ENCODE peak calls at places on chromosomes 1 and 21, in four cellular contexts. L is K562, H is HL-60, X is GM12878. G is an unnamed sample.

GRCh38 chr1:22334860-22335550 is 116.6 kb upstream of the ZBTB40 start:
- DNase-seq in X (no peak), H (no peak), L (no peak), G (no peak)

GRCh38 chr1:201724760-201725105 is 104.2 kb upstream of the IPO9 start:
- DNase-seq in X (no peak), L (no peak), H (no peak), G (no peak)

GRCh38 chr1:172993640-172994039 is 57.1 kb downstream of the TNFSF18 start:
- DNase-seq in H (no peak), X (no peak), L (no peak), G (no peak)

GRCh38 chr1:189269011-189269410 is 1208.7 kb downstream of the BRINP3 start:
- DNase-seq in X (no peak), L (peak; percentile 10), H (no peak), G (no peak)

GRCh38 chr1:112515311-112516009 is 6.7 kb downstream of the WNT2B start:
- DNase-seq in X (no peak), H (no peak), L (no peak), G (no peak)

GRCh38 chr1:245754463-245754961 is 599.7 kb downstream of the KIF26B start:
- DNase-seq in H (peak; percentile 33), L (no peak), X (no peak), G (no peak)

GRCh38 chr1:233656032-233656620 is 42.2 kb downstream of the KCNK1 start:
- DNase-seq in X (no peak), H (no peak), L (no peak), G (no peak)

GRCh38 chr1:23591460-23592208 is 32.3 kb upstream of the ID3 start:
- DNase-seq in L (peak; percentile 35), X (no peak), H (no peak), G (no peak)

GRCh38 chr21:32726742-32727477 is 903 bp downstream of the SYNJ1 start:
- DNase-seq in X (no peak), H (peak; percentile 58), L (peak; percentile 77), G (peak; percentile 14)

GRCh38 chr1:227396539-227397355 is 78.5 kb upstream of the CDC42BPA start:
- DNase-seq in L (peak; percentile 87), H (no peak), X (no peak), G (no peak)

GRCh38 chr1:113534130-113534817 is 144.0 kb downstream of the MAGI3 start:
- DNase-seq in L (no peak), X (no peak), H (no peak), G (no peak)

GRCh38 chr1:225242611-225243010 is 185.2 kb downstream of the LBR start:
- DNase-seq in L (no peak), H (no peak), X (no peak), G (no peak)

GRCh38 chr1:151277249-151277648 is 4.8 kb upstream of the ZNF687 start:
- DNase-seq in X (peak; percentile 51), L (no peak), H (peak; percentile 75), G (no peak)

GRCh38 chr1:28551381-28551780 is 1.5 kb upstream of the TRNAU1AP start:
- DNase-seq in X (no peak), L (no peak), H (no peak), G (no peak)

GRCh38 chr21:32359719-32360260 is 33.0 kb downstream of the URB1 start:
- DNase-seq in X (no peak), H (peak; percentile 11), L (no peak), G (no peak)

DNA sequence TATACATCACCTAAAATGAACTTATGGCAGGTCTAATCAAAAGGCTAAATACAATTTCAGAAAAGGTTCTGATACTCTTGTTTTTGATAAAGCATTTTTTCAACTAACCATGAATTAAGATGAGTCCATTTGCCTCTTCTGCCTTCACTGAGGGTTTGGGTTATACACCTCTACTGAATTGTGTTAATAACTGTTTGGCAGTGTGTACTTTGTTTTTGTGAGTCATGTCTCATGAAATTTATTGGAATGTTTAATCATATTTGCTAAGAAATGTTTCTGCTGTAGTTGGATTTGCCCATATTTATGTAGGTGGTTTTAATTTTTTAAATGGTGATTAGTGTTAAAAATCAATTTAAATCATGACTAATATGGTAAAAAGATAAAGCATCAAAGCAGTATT is 190.5 kb downstream of the HS2ST1 start:
- DNase-seq in X (no peak), L (no peak), H (no peak), G (no peak)
- TF ChIP-seq SPI1 in X (no peak), L (no peak), H (no peak), G (no peak)

DNA sequence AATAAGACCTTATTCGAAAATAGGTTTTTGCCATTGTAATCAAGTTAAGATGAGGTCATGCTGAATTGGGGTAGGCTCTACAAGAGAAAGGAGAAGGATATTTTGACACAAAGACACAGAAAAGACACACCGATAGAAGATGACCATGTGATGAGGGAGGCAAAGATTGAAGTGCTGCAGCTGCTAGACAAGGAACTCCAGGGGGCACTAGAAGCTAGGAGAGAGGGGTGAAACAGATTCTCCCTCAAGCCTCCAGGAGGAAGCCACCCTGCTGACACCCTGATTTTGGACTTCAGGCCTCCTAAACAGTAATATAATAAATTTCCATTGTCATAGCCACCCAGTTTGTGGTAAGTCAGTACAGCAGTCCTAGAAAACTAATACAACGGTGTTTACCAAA is 506.8 kb upstream of the CAMK1G start:
- DNase-seq in H (no peak), X (no peak), L (no peak), G (no peak)
- TF ChIP-seq SPI1 in H (no peak), X (no peak), L (no peak), G (no peak)

DNA sequence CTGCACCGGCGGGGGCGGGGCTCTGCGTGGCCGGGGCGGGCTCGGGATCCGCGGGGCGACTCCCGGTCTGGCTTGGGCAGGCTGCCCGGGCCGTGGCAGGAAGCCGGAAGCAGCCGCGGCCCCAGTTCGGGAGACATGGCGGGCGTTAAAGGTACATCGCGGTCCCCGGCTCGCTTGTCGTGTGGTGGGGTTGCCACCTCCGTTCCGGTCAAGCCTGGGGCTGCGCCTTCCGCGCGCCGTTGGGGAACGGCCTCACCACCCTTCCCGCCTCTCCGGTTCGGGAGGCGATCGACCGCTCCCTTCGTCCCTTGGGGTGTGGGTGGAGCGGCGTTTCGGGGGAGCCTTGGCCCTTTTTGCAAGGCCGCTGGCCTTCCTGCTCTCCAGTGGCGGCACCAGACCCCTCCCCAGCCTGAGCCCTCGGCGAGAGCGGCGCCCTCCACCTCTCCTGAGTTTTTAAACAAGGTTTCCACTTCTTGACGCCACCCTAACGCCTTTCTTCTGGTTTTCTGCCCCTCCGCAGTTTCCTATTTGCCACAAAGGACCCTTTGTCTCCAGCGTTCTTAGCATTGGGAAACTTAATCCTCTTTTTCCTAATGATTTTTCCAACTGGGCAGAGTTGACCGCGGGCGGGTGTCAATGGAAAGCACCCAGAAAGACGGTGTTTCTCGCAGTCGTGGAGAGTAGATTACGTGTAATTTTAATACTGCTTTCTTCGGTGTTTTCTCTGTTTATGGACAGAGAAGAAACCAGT is at the start of the genes LEPR and LEPROT:
- DNase-seq in X (no peak), L (no peak), H (no peak), G (no peak)
- TF ChIP-seq SPI1 in X (no peak), L (no peak), H (no peak), G (no peak)

DNA sequence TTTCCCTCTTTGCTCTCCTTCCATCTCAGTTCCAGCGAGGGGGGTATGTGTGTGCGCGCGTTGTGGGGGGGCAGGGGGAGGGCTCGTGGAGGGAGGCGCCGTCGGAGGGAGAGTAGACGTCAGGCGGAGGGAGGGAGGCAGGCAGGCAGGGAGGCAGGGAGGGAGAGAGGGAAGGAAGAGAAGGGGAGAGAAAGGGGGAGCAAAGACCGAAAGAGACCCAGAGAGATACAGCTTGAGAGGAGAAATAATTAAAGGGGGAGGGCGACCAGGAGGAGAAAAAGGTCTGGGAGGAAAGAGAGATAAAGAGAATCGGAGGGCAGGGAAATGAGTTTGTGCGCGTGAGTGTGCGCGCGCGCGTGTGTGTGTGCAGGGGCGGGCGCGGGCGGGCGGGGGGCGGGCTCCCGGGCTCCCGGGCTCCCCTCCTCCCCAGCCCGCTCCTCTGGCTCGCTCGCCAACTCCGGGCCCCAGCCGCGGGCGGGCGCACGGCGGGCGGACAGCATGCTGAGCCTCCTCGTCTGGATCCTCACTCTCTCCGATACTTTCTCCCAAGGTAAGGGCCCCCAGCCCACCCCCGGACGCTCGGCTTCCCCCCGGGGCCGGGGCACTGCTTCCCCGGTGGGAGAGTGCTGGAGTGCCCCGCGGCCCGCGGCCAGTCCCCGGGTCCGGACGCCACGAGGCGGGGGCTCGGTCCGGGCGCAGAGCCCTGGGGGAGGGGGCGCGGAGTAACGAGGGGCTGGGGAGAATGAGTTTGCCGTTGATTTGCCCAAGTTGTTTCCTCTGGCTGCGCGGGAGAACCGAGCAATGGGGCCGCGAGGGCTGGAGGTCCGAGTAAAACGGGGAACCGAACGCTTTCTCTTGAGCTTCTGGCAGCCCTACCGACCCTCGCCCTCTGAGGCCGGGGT is at the start of gene KIRREL1:
- DNase-seq in H (no peak), X (no peak), L (peak; percentile 22), G (no peak)
- TF ChIP-seq SPI1 in H (no peak), X (no peak), L (no peak), G (no peak)

GRCh38 chr1:2638466-2639115 is 5.8 kb upstream of the MMEL1 start:
- DNase-seq in H (no peak), X (no peak), L (no peak), G (no peak)
- TF ChIP-seq SPI1 in H (no peak), X (no peak), L (no peak), G (no peak)